ENCODE peak calls at places on chromosome 9, in five cellular contexts. One of them, this sample, is unnamed.
A peak's percentile ranks its signal among the peaks of the same experiment; 100 is the strongest.

GRCh38 chr9:16671591-16672137 is 198.8 kb downstream of the BNC2 start:
- DNase-seq in SW 1271: no peak
- DNase-seq in C1 segment of cervical spinal cord: no peak
- DNase-seq in spleen: no peak
- DNase-seq in cardiac muscle cell: peak; percentile 63
- DNase-seq in this sample: peak; percentile 72

GRCh38 chr9:116928884-116929283 is 241.8 kb downstream of the TRIM32 start:
- DNase-seq in SW 1271: no peak
- DNase-seq in C1 segment of cervical spinal cord: no peak
- DNase-seq in spleen: no peak
- DNase-seq in cardiac muscle cell: no peak
- DNase-seq in this sample: no peak

GRCh38 chr9:132164604-132165362 is 2.9 kb downstream of the NTNG2 start:
- DNase-seq in SW 1271: no peak
- DNase-seq in C1 segment of cervical spinal cord: no peak
- DNase-seq in spleen: no peak
- DNase-seq in cardiac muscle cell: peak; percentile 89
- DNase-seq in this sample: no peak

GRCh38 chr9:131423171-131423581 is 29.3 kb downstream of the PRRC2B start:
- DNase-seq in SW 1271: peak; percentile 74
- DNase-seq in C1 segment of cervical spinal cord: no peak
- DNase-seq in spleen: peak; percentile 64
- DNase-seq in cardiac muscle cell: peak; percentile 79
- DNase-seq in this sample: peak; percentile 93

GRCh38 chr9:12640866-12641636 is 52.1 kb upstream of the TYRP1 start:
- DNase-seq in SW 1271: no peak
- DNase-seq in C1 segment of cervical spinal cord: no peak
- DNase-seq in spleen: no peak
- DNase-seq in cardiac muscle cell: no peak
- DNase-seq in this sample: peak; percentile 9

GRCh38 chr9:5449521-5450359 is 602 bp upstream of the CD274 start:
- DNase-seq in SW 1271: no peak
- DNase-seq in C1 segment of cervical spinal cord: no peak
- DNase-seq in spleen: no peak
- DNase-seq in cardiac muscle cell: no peak
- DNase-seq in this sample: peak; percentile 43

GRCh38 chr9:126419475-126419874 is 92.8 kb downstream of the MVB12B start:
- DNase-seq in SW 1271: no peak
- DNase-seq in C1 segment of cervical spinal cord: no peak
- DNase-seq in spleen: no peak
- DNase-seq in cardiac muscle cell: no peak
- DNase-seq in this sample: no peak

GRCh38 chr9:109745335-109746283 is 34.4 kb upstream of the PALM2AKAP2 start:
- DNase-seq in SW 1271: no peak
- DNase-seq in C1 segment of cervical spinal cord: no peak
- DNase-seq in spleen: no peak
- DNase-seq in cardiac muscle cell: peak; percentile 87
- DNase-seq in this sample: no peak

GRCh38 chr9:136658849-136659535 is 3.7 kb upstream of the EGFL7 start:
- DNase-seq in SW 1271: no peak
- DNase-seq in C1 segment of cervical spinal cord: no peak
- DNase-seq in spleen: peak; percentile 79
- DNase-seq in cardiac muscle cell: no peak
- DNase-seq in this sample: no peak

GRCh38 chr9:37911271-37911681 is 7.3 kb upstream of the SLC25A51 start:
- DNase-seq in SW 1271: no peak
- DNase-seq in C1 segment of cervical spinal cord: no peak
- DNase-seq in spleen: peak; percentile 54
- DNase-seq in cardiac muscle cell: peak; percentile 55
- DNase-seq in this sample: no peak

GRCh38 chr9:93710370-93710723 is 134.0 kb downstream of the PHF2 start:
- DNase-seq in SW 1271: no peak
- DNase-seq in C1 segment of cervical spinal cord: no peak
- DNase-seq in spleen: no peak
- DNase-seq in cardiac muscle cell: no peak
- DNase-seq in this sample: no peak

GRCh38 chr9:22742401-22742800 is 295.8 kb downstream of the DMRTA1 start:
- DNase-seq in SW 1271: no peak
- DNase-seq in C1 segment of cervical spinal cord: no peak
- DNase-seq in spleen: no peak
- DNase-seq in cardiac muscle cell: no peak
- DNase-seq in this sample: no peak

GRCh38 chr9:82797539-82797938 is 265.4 kb downstream of the RASEF start:
- DNase-seq in SW 1271: no peak
- DNase-seq in C1 segment of cervical spinal cord: no peak
- DNase-seq in spleen: no peak
- DNase-seq in cardiac muscle cell: no peak
- DNase-seq in this sample: no peak

GRCh38 chr9:97373311-97373710 is 38.6 kb upstream of the TDRD7 start:
- DNase-seq in SW 1271: no peak
- DNase-seq in C1 segment of cervical spinal cord: no peak
- DNase-seq in spleen: no peak
- DNase-seq in cardiac muscle cell: no peak
- DNase-seq in this sample: no peak

GRCh38 chr9:130912932-130913598 is 16.5 kb upstream of the QRFP start:
- DNase-seq in SW 1271: no peak
- DNase-seq in C1 segment of cervical spinal cord: no peak
- DNase-seq in spleen: no peak
- DNase-seq in cardiac muscle cell: peak; percentile 59
- DNase-seq in this sample: peak; percentile 92

GRCh38 chr9:4489562-4489918 is 728 bp upstream of the SLC1A1 start:
- DNase-seq in SW 1271: no peak
- DNase-seq in C1 segment of cervical spinal cord: no peak
- DNase-seq in spleen: no peak
- DNase-seq in cardiac muscle cell: peak; percentile 50
- DNase-seq in this sample: no peak

GRCh38 chr9:2015581-2016410 is 649 bp downstream of the SMARCA2 start:
- DNase-seq in SW 1271: peak; percentile 16
- DNase-seq in C1 segment of cervical spinal cord: no peak
- DNase-seq in spleen: peak; percentile 93
- DNase-seq in cardiac muscle cell: peak; percentile 47
- DNase-seq in this sample: peak; percentile 59

GRCh38 chr9:123478160-123478559 is 122.2 kb downstream of the CRB2 start:
- DNase-seq in SW 1271: no peak
- DNase-seq in C1 segment of cervical spinal cord: no peak
- DNase-seq in spleen: peak; percentile 11
- DNase-seq in cardiac muscle cell: no peak
- DNase-seq in this sample: no peak

GRCh38 chr9:107737987-107738743 is 248.6 kb upstream of the KLF4 start:
- DNase-seq in SW 1271: no peak
- DNase-seq in C1 segment of cervical spinal cord: no peak
- DNase-seq in spleen: no peak
- DNase-seq in cardiac muscle cell: peak; percentile 89
- DNase-seq in this sample: peak; percentile 85

GRCh38 chr9:35051069-35051967 is 21.1 kb downstream of the VCP start:
- DNase-seq in SW 1271: peak; percentile 46
- DNase-seq in C1 segment of cervical spinal cord: no peak
- DNase-seq in spleen: no peak
- DNase-seq in cardiac muscle cell: peak; percentile 75
- DNase-seq in this sample: peak; percentile 74

GRCh38 chr9:121559183-121559582 is 59.5 kb upstream of the GGTA1 start:
- DNase-seq in SW 1271: no peak
- DNase-seq in C1 segment of cervical spinal cord: no peak
- DNase-seq in spleen: no peak
- DNase-seq in cardiac muscle cell: peak; percentile 41
- DNase-seq in this sample: peak; percentile 92

GRCh38 chr9:80004687-80005086 is 432.9 kb downstream of the TLE4 start:
- DNase-seq in SW 1271: no peak
- DNase-seq in C1 segment of cervical spinal cord: no peak
- DNase-seq in spleen: no peak
- DNase-seq in cardiac muscle cell: no peak
- DNase-seq in this sample: no peak

GRCh38 chr9:91420471-91421021 is 3.1 kb downstream of the NFIL3 start:
- DNase-seq in SW 1271: no peak
- DNase-seq in C1 segment of cervical spinal cord: no peak
- DNase-seq in spleen: no peak
- DNase-seq in cardiac muscle cell: peak; percentile 47
- DNase-seq in this sample: peak; percentile 20

GRCh38 chr9:108654566-108654965 is 201.2 kb downstream of the ACTL7B start:
- DNase-seq in SW 1271: no peak
- DNase-seq in C1 segment of cervical spinal cord: no peak
- DNase-seq in spleen: no peak
- DNase-seq in cardiac muscle cell: peak; percentile 38
- DNase-seq in this sample: peak; percentile 34

GRCh38 chr9:33466565-33467495 is 6.9 kb downstream of the NOL6 start:
- DNase-seq in SW 1271: peak; percentile 7
- DNase-seq in C1 segment of cervical spinal cord: no peak
- DNase-seq in spleen: peak; percentile 92
- DNase-seq in cardiac muscle cell: peak; percentile 56
- DNase-seq in this sample: peak; percentile 59

GRCh38 chr9:108053555-108054061 is 564.0 kb upstream of the KLF4 start:
- DNase-seq in SW 1271: no peak
- DNase-seq in C1 segment of cervical spinal cord: no peak
- DNase-seq in spleen: no peak
- DNase-seq in cardiac muscle cell: peak; percentile 93
- DNase-seq in this sample: peak; percentile 51

GRCh38 chr9:129587487-129588262 is 33.2 kb downstream of the C9orf50 start:
- DNase-seq in SW 1271: no peak
- DNase-seq in C1 segment of cervical spinal cord: no peak
- DNase-seq in spleen: no peak
- DNase-seq in cardiac muscle cell: no peak
- DNase-seq in this sample: no peak

GRCh38 chr9:100590481-100590880 is 12.6 kb downstream of the CAVIN4 start:
- DNase-seq in SW 1271: no peak
- DNase-seq in C1 segment of cervical spinal cord: no peak
- DNase-seq in spleen: no peak
- DNase-seq in cardiac muscle cell: peak; percentile 17
- DNase-seq in this sample: peak; percentile 79

GRCh38 chr9:21326526-21327139 is 8.6 kb downstream of the KLHL9 start:
- DNase-seq in SW 1271: peak; percentile 28
- DNase-seq in C1 segment of cervical spinal cord: no peak
- DNase-seq in spleen: no peak
- DNase-seq in cardiac muscle cell: peak; percentile 56
- DNase-seq in this sample: peak; percentile 68

GRCh38 chr9:79220666-79221065 is 351.1 kb upstream of the TLE4 start:
- DNase-seq in SW 1271: no peak
- DNase-seq in C1 segment of cervical spinal cord: no peak
- DNase-seq in spleen: no peak
- DNase-seq in cardiac muscle cell: peak; percentile 4
- DNase-seq in this sample: peak; percentile 61

GRCh38 chr9:23314247-23314646 is 511.8 kb downstream of the ELAVL2 start:
- DNase-seq in SW 1271: no peak
- DNase-seq in C1 segment of cervical spinal cord: no peak
- DNase-seq in spleen: no peak
- DNase-seq in cardiac muscle cell: no peak
- DNase-seq in this sample: no peak

GRCh38 chr9:76441551-76442322 is 17.2 kb upstream of the GCNT1 start:
- DNase-seq in SW 1271: no peak
- DNase-seq in C1 segment of cervical spinal cord: no peak
- DNase-seq in spleen: no peak
- DNase-seq in cardiac muscle cell: peak; percentile 25
- DNase-seq in this sample: peak; percentile 89

GRCh38 chr9:33719581-33720374 is 75.6 kb upstream of the PRSS3 start:
- DNase-seq in SW 1271: no peak
- DNase-seq in C1 segment of cervical spinal cord: no peak
- DNase-seq in spleen: peak; percentile 82
- DNase-seq in cardiac muscle cell: peak; percentile 19
- DNase-seq in this sample: peak; percentile 47

GRCh38 chr9:38026021-38026809 is 42.8 kb downstream of the SHB start:
- DNase-seq in SW 1271: peak; percentile 81
- DNase-seq in C1 segment of cervical spinal cord: no peak
- DNase-seq in spleen: no peak
- DNase-seq in cardiac muscle cell: peak; percentile 86
- DNase-seq in this sample: peak; percentile 99

GRCh38 chr9:111399772-111400563 is 69.9 kb upstream of the OR2K2 start:
- DNase-seq in SW 1271: peak; percentile 20
- DNase-seq in C1 segment of cervical spinal cord: no peak
- DNase-seq in spleen: no peak
- DNase-seq in cardiac muscle cell: peak; percentile 35
- DNase-seq in this sample: peak; percentile 61

GRCh38 chr9:134332841-134333233 is 6.6 kb downstream of the RXRA start:
- DNase-seq in SW 1271: no peak
- DNase-seq in C1 segment of cervical spinal cord: no peak
- DNase-seq in spleen: no peak
- DNase-seq in cardiac muscle cell: no peak
- DNase-seq in this sample: no peak

GRCh38 chr9:37784640-37785483 is at the start of gene EXOSC3:
- DNase-seq in SW 1271: peak; percentile 86
- DNase-seq in C1 segment of cervical spinal cord: peak; percentile 13
- DNase-seq in spleen: peak; percentile 96
- DNase-seq in cardiac muscle cell: peak; percentile 91
- DNase-seq in this sample: peak; percentile 96

GRCh38 chr9:34771023-34771422 is 61.1 kb upstream of the CCL21 start:
- DNase-seq in SW 1271: no peak
- DNase-seq in C1 segment of cervical spinal cord: no peak
- DNase-seq in spleen: no peak
- DNase-seq in cardiac muscle cell: peak; percentile 3
- DNase-seq in this sample: peak; percentile 38

GRCh38 chr9:135789838-135790291 is 87.9 kb downstream of the KCNT1 start:
- DNase-seq in SW 1271: no peak
- DNase-seq in C1 segment of cervical spinal cord: no peak
- DNase-seq in spleen: no peak
- DNase-seq in cardiac muscle cell: no peak
- DNase-seq in this sample: no peak

This sample was measured in ELR.